ENCODE peak calls at places on chromosomes 16 and 17, in eight cellular contexts. K, W, N, A, P, M, F and H are unnamed samples.

GRCh38 chr16:89599451-89599858 is 14.0 kb upstream of the DPEP1 start:
- DNase-seq in W (no peak), F (no peak), N (no peak), A (peak), M (no peak), K (no peak), P (peak), H (peak)

GRCh38 chr17:18241229-18241871 is 15.9 kb downstream of the LLGL1 start:
- DNase-seq in W (no peak), F (no peak), K (no peak), A (no peak), M (no peak), N (no peak), P (no peak), H (no peak)

GRCh38 chr16:55494994-55495421 is 13.9 kb upstream of the LPCAT2 start:
- DNase-seq in A (peak), K (no peak), M (peak), F (no peak), N (peak), W (peak), P (no peak), H (peak)

GRCh38 chr16:89020068-89020924 is 43.3 kb upstream of the CBFA2T3 start:
- DNase-seq in M (no peak), F (peak), A (no peak), P (peak), K (no peak), N (no peak), W (no peak), H (no peak)

GRCh38 chr16:23252310-23252709 is 49.8 kb upstream of the SCNN1B start:
- DNase-seq in F (no peak), N (no peak), W (no peak), M (no peak), K (no peak), P (no peak), A (no peak), H (no peak)

GRCh38 chr16:84979516-84979915 is 31.8 kb downstream of the ZDHHC7 start:
- DNase-seq in F (no peak), W (no peak), P (no peak), M (no peak), N (no peak), K (no peak), A (peak), H (peak)

GRCh38 chr16:23236983-23237382 is 54.4 kb downstream of the SCNN1G start:
- DNase-seq in K (no peak), M (no peak), F (no peak), P (no peak), N (no peak), W (no peak), A (no peak), H (no peak)

GRCh38 chr17:28170771-28171170 is 128.3 kb downstream of the NLK start:
- DNase-seq in P (no peak), F (no peak), N (no peak), K (no peak), A (no peak), W (peak), M (peak), H (no peak)

GRCh38 chr17:2346475-2346874 is 9.2 kb downstream of the SGSM2 start:
- DNase-seq in N (no peak), F (no peak), K (peak), P (no peak), W (no peak), M (no peak), A (peak), H (peak)

GRCh38 chr17:77837917-77838316 is 120.6 kb upstream of the TNRC6C start:
- DNase-seq in N (no peak), M (no peak), P (no peak), A (no peak), K (no peak), F (no peak), W (no peak), H (no peak)

GRCh38 chr17:63116967-63117366 is 150.9 kb downstream of the TANC2 start:
- DNase-seq in W (peak), N (no peak), M (peak), A (peak), F (no peak), P (no peak), K (no peak), H (peak)

GRCh38 chr17:48483004-48483403 is 47.8 kb downstream of the HOXB1 start:
- DNase-seq in P (no peak), K (no peak), A (no peak), M (no peak), W (no peak), N (no peak), F (no peak), H (peak)

GRCh38 chr17:74410001-74410443 is 21.9 kb upstream of the GPRC5C start:
- DNase-seq in N (no peak), M (no peak), F (no peak), P (peak), K (no peak), A (no peak), W (no peak), H (no peak)

GRCh38 chr16:89412811-89413210 is 77.5 kb downstream of the ANKRD11 start:
- DNase-seq in K (no peak), N (no peak), P (no peak), M (no peak), A (no peak), W (peak), F (peak), H (no peak)

GRCh38 chr17:79914813-79915740 is 75.8 kb upstream of the CBX4 start:
- DNase-seq in A (no peak), N (no peak), P (no peak), K (no peak), F (no peak), M (no peak), W (no peak), H (no peak)

GRCh38 chr17:79916991-79917901 is 78.0 kb upstream of the CBX4 start:
- DNase-seq in M (no peak), F (no peak), P (no peak), A (no peak), K (no peak), N (no peak), W (no peak), H (no peak)

GRCh38 chr17:79913896-79914812 is 74.9 kb upstream of the CBX4 start:
- DNase-seq in F (no peak), A (no peak), K (no peak), W (no peak), P (no peak), N (no peak), M (no peak), H (no peak)

GRCh38 chr17:79916506-79916905 is 77.3 kb upstream of the CBX4 start:
- DNase-seq in P (no peak), F (no peak), N (no peak), K (no peak), M (no peak), A (no peak), W (no peak), H (no peak)

DNA sequence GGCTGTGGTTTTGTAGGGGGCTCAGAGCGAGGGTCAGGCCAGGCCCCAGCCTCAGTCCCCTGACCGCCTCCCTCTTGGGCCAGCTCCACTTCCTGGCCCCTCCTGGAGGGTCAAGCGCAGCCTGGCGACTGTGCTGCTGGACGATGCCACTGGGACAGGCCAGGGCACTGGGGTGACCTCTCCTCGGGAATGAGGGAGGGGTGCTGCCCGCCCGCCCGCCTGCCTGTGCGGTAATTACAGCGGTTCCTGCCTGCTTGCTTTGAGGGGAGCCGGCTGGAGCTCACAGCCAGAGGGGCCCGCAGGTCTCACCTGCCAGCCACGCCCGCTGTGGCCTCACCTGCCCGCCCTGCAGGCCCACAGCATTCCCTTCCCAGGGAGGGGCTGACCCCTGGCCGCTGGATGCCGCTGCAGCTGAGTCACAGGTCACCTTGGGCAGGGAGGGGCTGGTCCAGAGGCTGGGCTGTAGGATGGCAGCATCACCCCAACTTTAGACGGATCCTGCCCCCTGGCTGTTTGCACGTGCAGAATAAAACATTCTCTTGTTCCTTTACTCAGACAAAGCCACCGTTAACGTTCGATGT is 76.7 kb upstream of the CBX4 start:
- DNase-seq in K (no peak), P (peak), A (peak), N (no peak), M (peak), W (peak), F (no peak), H (peak)
- TF ChIP-seq CTCF in K (peak), P (peak), A (peak), N (no peak), M (peak), W (peak), F (peak), H (peak)

DNA sequence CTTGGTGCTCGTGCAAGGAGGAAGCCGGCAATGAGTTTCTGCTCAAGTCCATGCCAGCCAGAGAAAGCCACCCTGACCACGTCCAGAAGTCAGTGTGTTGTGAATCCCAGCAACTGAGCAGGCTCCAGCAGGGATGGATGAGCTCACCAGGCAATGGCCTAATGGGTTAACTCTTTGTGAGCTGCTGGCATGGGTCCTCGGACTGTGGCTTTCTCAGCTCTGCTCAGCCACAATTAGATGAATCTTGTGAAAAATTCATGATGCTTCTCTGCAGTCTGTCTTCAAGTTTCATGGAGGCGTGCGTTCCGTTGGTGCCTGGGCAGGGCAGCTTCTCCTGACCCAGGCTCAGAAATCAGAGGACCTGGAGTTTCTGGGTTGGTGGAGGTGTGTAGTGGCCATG is at the start of gene PIRT:
- DNase-seq in F (no peak), K (no peak), A (no peak), P (no peak), N (no peak), W (no peak), M (no peak), H (no peak)
- H3K4me3 ChIP-seq in F (no peak), K (no peak), A (no peak), P (no peak), N (no peak), W (no peak), M (no peak), H (no peak)

DNA sequence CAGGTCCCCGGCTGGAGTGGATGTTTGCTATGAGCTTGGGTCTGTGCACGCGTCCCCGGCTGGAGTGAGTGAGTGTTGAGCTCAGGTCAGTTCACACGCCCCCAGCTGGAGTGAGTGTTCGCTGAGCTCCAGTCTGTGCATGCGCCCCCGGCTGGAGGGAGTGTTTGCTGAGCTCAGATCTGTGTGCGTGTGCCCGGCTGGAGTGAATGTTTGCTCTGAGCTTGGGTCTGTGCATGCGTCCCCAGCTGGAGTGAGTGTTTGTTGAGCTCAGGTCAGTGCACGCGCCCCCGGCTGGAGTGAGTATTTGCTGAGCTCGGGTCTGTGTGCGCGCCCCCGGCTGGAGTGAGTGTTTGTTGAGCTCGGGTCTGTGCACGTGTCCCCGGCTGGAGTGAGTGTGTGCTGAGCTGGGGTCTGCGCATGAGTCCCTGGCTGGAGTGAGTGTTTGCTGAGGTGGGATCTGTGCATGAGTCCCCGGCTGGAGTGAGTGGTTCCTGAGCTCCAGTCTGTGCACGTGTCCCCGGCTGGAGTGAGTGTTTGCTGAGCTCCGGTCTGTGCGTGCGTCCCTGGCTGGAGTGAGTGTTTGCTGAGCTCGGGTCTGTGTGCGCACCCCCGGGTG is 284.2 kb downstream of the SNX29 start:
- DNase-seq in P (no peak), N (no peak), A (peak), M (no peak), K (no peak), W (peak), F (no peak), H (peak)
- TF ChIP-seq CTCF in P (no peak), N (no peak), A (peak), M (no peak), K (no peak), W (peak), F (no peak), H (no peak)

GRCh38 chr16:1331712-1332617 is 1.5 kb upstream of the BAIAP3 start:
- DNase-seq in P (peak), A (peak), W (peak), N (no peak), K (peak), F (peak), M (peak), H (peak)
- H3K4me3 ChIP-seq in P (peak), A (no peak), W (peak), N (no peak), K (peak), F (peak), M (no peak), H (no peak)

GRCh38 chr17:60652484-60653247 is 25.0 kb upstream of the BCAS3 start:
- DNase-seq in A (no peak), F (no peak), K (no peak), W (no peak), N (no peak), M (no peak), P (peak), H (no peak)

GRCh38 chr17:60653569-60653968 is 24.1 kb upstream of the BCAS3 start:
- DNase-seq in F (no peak), P (no peak), A (no peak), K (no peak), W (no peak), N (no peak), M (no peak), H (no peak)

GRCh38 chr17:60661489-60661888 is 16.2 kb upstream of the BCAS3 start:
- DNase-seq in W (no peak), F (no peak), M (no peak), K (no peak), N (no peak), P (no peak), A (no peak), H (no peak)

GRCh38 chr17:60659156-60659555 is 18.5 kb upstream of the BCAS3 start:
- DNase-seq in F (no peak), W (no peak), A (no peak), N (no peak), K (no peak), P (no peak), M (no peak), H (no peak)

GRCh38 chr17:60656499-60656898 is 21.2 kb upstream of the BCAS3 start:
- DNase-seq in N (no peak), P (no peak), A (no peak), M (no peak), K (no peak), F (no peak), W (no peak), H (no peak)
- TF ChIP-seq CTCF in N (no peak), P (no peak), A (no peak), M (no peak), K (no peak), F (no peak), W (no peak), H (no peak)